ENCODE peak calls at places on chromosomes 4 and X, in eight cellular contexts. I is tibial nerve; U is SK-N-SH; K is prostate gland; N is IMR-90; P is CD4-positive, alpha-beta memory T cell; F is mammary epithelial cell; B is suprapubic skin. C is an unnamed sample.
A peak's percentile ranks its signal among the peaks of the same experiment; 100 is the strongest.

GRCh38 chr4:84394386-84394785 is 104.7 kb downstream of the NKX6-1 start:
- DNase-seq in K (no peak), I (no peak), U (no peak), N (no peak), P (no peak), B (no peak), F (no peak), C (no peak)

GRCh38 chr4:165994706-165995105 is 121.7 kb downstream of the TLL1 start:
- DNase-seq in N (no peak), K (no peak), P (no peak), I (no peak), B (no peak), U (no peak), F (peak; percentile 31), C (no peak)

GRCh38 chr4:5469151-5469775 is 239.1 kb downstream of the EVC2 start:
- DNase-seq in I (no peak), F (no peak), P (no peak), U (no peak), K (no peak), B (no peak), N (no peak), C (no peak)

GRCh38 chrX:43064096-43064495 is 286.1 kb upstream of the PPP1R2C start:
- DNase-seq in P (no peak), F (peak; percentile 58), K (no peak), U (no peak), N (no peak), I (no peak), B (no peak), C (no peak)

GRCh38 chr4:108446554-108446953 is 173.8 kb upstream of the RPL34 start:
- DNase-seq in B (no peak), U (no peak), F (no peak), P (no peak), N (no peak), K (no peak), I (no peak), C (no peak)

GRCh38 chrX:47191331-47191730 is 2.3 kb upstream of the UBA1 start:
- DNase-seq in N (no peak), I (no peak), K (no peak), U (no peak), B (no peak), P (peak; percentile 44), F (peak; percentile 66), C (peak; percentile 11)

GRCh38 chr4:87839309-87839946 is 6.7 kb downstream of the MEPE start:
- DNase-seq in N (peak; percentile 49), K (no peak), B (no peak), I (peak; percentile 23), F (peak; percentile 23), P (no peak), U (no peak), C (no peak)

GRCh38 chr4:3293410-3294391 is 880 bp downstream of the RGS12 start:
- DNase-seq in B (no peak), F (no peak), K (no peak), N (no peak), I (no peak), U (no peak), P (no peak), C (no peak)

GRCh38 chrX:69501433-69501832 is 2.7 kb upstream of the NALF2 start:
- DNase-seq in K (no peak), P (no peak), I (no peak), N (no peak), U (no peak), F (no peak), B (no peak), C (peak; percentile 5)

GRCh38 chr4:110091426-110091825 is 107.0 kb downstream of the ELOVL6 start:
- DNase-seq in I (no peak), B (no peak), P (no peak), U (no peak), N (peak; percentile 88), F (peak; percentile 88), K (no peak), C (peak; percentile 15)

DNA sequence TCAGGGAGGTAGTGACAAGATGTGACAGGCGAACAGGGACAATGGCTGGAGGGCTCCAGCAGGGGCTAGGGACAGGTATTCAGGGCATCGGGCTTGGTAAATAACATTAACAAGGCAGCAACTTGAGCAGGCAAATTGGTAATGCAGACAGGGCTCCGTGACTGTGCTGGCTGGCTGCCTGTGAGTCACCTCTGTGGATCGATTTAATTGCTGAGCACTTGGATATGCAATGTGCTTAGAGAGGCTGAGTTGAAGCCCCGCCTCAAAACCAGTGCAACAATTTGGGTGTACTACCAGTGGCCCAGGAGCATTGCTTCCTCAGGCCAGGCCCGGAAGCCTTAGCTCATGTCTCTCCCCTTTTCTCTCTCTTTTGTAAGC is 19.5 kb downstream of the CNGA2 start:
- DNase-seq in K (peak; percentile 10), I (no peak), P (no peak), N (peak; percentile 8), B (no peak), F (peak; percentile 79), U (no peak), C (peak; percentile 91)
- H3K27me3 ChIP-seq in K (no peaks in the 10 kb centered on the region), I (peaks cover 12% of the 10 kb centered on the region), P (no peaks in the 10 kb centered on the region), N (no peaks in the 10 kb centered on the region), B (no peaks in the 10 kb centered on the region), F (no peaks in the 10 kb centered on the region), U (peaks cover 33% of the 10 kb centered on the region), C (no peaks in the 10 kb centered on the region)

DNA sequence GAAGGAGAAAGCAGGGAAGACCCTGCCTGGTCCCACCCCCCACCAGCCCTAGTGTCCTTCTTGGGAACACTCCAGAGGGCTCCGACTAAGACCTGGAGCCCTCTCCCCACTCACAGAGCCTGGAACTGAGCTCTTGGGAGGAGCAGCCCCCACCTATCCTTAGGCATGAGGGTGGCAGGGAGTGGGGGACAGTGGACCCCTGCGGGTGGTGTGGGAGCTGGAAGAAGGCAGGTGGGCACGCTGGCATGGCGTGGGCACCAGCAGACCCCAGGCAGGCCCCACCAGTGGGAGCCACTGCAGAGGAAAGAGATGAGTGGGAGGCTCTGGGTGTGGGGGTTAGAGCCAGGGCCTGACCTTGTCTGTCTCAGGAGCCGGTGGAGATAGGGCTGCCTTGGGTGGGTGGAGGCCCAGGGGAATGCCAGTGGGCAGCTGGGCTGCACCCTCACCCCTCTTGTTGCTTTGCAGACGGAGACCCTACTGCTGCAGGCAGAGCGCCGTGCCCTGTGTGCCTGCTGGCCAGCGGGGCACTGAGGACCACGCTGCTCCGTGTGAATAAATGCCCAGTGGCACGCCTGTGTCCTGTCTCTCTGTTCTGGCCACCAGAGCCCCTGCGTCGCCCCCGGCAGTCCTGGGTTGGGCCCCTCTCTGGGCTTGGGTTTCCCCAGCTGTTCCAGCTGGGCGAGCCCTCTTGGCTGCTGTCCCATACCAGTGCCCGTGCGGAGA is 15.6 kb upstream of the NAT8L start:
- DNase-seq in N (no peak), K (no peak), I (no peak), F (no peak), B (no peak), P (no peak), U (no peak), C (no peak)
- H3K27me3 ChIP-seq in N (peaks cover 21% of the 10 kb centered on the region), K (peaks cover 23% of the 10 kb centered on the region), I (peaks cover 85% of the 10 kb centered on the region), F (peaks cover 4% of the 10 kb centered on the region), B (peaks cover 85% of the 10 kb centered on the region), P (no peaks in the 10 kb centered on the region), U (no peaks in the 10 kb centered on the region), C (no peaks in the 10 kb centered on the region)

DNA sequence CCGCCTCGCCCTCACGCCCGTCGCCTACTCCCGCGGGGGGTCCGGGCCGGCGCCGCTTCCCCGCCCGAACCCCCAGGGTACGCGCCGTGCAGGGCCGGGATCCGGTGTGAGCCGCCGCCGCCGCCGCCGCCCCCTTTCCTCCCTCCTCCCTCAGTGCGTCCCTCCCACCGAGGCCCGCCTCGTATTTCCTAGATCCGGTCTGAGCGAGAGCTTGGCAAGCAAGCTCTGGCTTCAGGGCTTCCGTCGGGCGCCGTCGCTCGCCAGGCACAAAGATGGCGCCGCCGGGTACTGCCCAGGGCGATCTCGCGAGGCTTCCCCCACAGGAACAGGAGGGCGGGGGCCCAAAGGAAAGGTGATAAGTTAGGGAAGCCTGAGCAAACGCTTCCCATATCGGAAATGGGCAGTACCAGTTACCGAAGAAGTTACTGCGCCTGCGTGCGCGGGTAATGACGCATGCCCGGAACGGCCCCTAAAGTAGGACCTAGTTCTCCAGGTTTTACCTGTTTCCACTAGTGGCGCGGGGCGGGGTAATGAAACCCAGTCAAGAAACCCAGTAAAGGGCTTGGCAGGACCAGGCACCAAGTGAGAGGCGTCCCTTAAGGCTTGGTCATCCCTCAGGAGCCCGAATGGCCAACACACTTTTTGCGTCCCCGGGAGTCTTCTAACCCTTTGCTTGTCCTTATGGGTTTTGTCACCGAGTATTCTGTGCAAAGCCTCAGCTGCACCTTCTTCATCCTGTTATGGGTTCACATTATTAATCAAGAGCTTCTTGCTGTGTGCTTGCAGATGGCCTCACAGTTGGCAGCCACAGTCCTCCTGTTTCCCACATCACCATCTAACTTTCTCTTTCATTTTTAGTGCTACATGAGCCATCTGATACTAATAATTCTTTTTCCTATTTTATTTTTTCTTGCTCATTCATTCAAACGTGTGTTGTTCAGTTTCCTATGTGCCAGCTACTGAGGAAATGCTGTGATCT is at the start of gene TAB3:
- DNase-seq in B (peak; percentile 96), N (peak; percentile 95), I (peak; percentile 90), F (peak; percentile 96), U (peak; percentile 88), P (peak; percentile 94), K (peak; percentile 93), C (peak; percentile 92)
- H3K27me3 ChIP-seq in B (no peaks in the 10 kb centered on the region), N (no peaks in the 10 kb centered on the region), I (no peaks in the 10 kb centered on the region), F (no peaks in the 10 kb centered on the region), U (no peaks in the 10 kb centered on the region), P (no peaks in the 10 kb centered on the region), K (no peaks in the 10 kb centered on the region), C (no peaks in the 10 kb centered on the region)

GRCh38 chrX:153640045-153640686 is 6.8 kb upstream of the DUSP9 start:
- DNase-seq in U (peak; percentile 25), I (no peak), P (no peak), B (peak; percentile 56), K (no peak), F (no peak), N (no peak), C (no peak)

GRCh38 chrX:153638041-153638371 is 9.0 kb upstream of the DUSP9 start:
- DNase-seq in K (no peak), N (no peak), B (no peak), P (no peak), F (no peak), U (peak; percentile 31), I (no peak), C (no peak)

GRCh38 chrX:153640736-153641574 is 6.0 kb upstream of the DUSP9 start:
- DNase-seq in N (no peak), I (no peak), P (no peak), K (no peak), B (no peak), F (no peak), U (peak; percentile 25), C (no peak)

GRCh38 chrX:153638436-153639176 is 8.4 kb upstream of the DUSP9 start:
- DNase-seq in U (peak; percentile 69), N (no peak), K (no peak), I (no peak), F (peak; percentile 51), P (no peak), B (no peak), C (no peak)

DNA sequence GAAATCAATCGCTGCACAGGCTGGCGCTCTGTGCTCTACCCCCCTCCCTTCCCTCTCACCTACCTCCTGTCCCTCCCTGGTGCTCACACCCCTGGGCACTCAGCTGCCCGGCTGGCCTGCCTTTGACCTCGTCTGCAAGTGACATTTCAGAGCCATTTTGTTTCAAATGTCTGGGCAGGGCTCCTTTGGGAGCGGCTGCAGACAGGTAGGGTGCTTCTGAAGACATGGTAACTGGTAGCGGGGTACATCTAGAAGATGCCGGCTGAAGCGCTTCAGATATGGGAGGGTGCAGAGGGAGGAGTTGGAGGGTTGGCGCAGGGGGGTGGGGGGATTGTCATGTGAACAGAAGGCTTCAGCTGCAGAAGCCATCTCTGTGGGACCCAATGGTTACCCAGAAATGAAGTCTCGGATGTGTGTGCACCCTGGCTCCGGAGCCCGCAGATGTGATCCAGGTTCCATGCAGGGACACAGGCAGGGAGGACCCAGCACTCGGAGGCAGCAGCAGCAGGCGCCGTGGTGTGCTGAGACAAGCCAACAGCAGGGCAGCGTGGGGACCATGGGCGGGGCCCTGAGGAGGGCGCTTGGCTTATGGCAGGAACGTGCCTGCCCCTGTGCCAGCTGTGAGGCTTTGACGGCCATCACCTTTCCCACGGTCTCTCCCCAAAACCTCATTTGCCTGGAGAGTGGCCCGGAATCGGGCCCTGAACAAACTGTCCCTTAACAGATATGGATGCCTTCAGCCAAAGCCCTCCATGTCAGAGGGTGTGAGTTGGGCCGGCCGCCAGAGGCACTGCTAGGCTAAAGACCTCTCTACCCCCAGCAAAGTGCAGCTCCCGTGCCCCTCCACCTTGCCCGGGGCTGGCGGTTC is 7.6 kb upstream of the DUSP9 start:
- DNase-seq in K (no peak), B (no peak), F (no peak), I (no peak), P (no peak), U (no peak), N (no peak), C (no peak)
- H3K27me3 ChIP-seq in K (no peaks in the 10 kb centered on the region), B (peaks cover 42% of the 10 kb centered on the region), F (peaks cover 11% of the 10 kb centered on the region), I (peaks cover 48% of the 10 kb centered on the region), P (peaks cover 8% of the 10 kb centered on the region), U (peaks cover 57% of the 10 kb centered on the region), N (peaks cover 42% of the 10 kb centered on the region), C (peaks cover 11% of the 10 kb centered on the region)

C was measured in MG63.